ENCODE peak calls at places on chromosomes 2 and 18, in eight cellular contexts. One of them, this sample, is unnamed.

GRCh38 chr18:35432565-35433001 is 55.4 kb upstream of the ZNF396 start:
- DNase-seq in brain microvascular endothelial cell: no peak
- DNase-seq in lung: no peak
- DNase-seq in OCI-LY7: no peak
- DNase-seq in tibial artery: no peak
- DNase-seq in IMR-90: no peak
- DNase-seq in substantia nigra: no peak
- DNase-seq in A549: no peak
- DNase-seq in this sample: no peak

GRCh38 chr2:218230882-218231281 is 13.9 kb downstream of the ARPC2 start:
- DNase-seq in brain microvascular endothelial cell: peak; percentile 64
- DNase-seq in lung: no peak
- DNase-seq in OCI-LY7: no peak
- DNase-seq in tibial artery: no peak
- DNase-seq in IMR-90: peak; percentile 42
- DNase-seq in substantia nigra: no peak
- DNase-seq in A549: peak; percentile 66
- DNase-seq in this sample: no peak

GRCh38 chr2:24816884-24817283 is 23.7 kb downstream of the CENPO start:
- DNase-seq in brain microvascular endothelial cell: peak; percentile 88
- DNase-seq in lung: no peak
- DNase-seq in OCI-LY7: no peak
- DNase-seq in tibial artery: no peak
- DNase-seq in IMR-90: peak; percentile 94
- DNase-seq in substantia nigra: no peak
- DNase-seq in A549: no peak
- DNase-seq in this sample: no peak

GRCh38 chr2:143083636-143084035 is 45.6 kb upstream of the ARHGAP15 start:
- DNase-seq in brain microvascular endothelial cell: peak; percentile 59
- DNase-seq in lung: no peak
- DNase-seq in OCI-LY7: no peak
- DNase-seq in tibial artery: no peak
- DNase-seq in IMR-90: peak; percentile 92
- DNase-seq in substantia nigra: no peak
- DNase-seq in A549: no peak
- DNase-seq in this sample: peak; percentile 27

GRCh38 chr18:47817017-47817911 is 113.2 kb downstream of the SMAD2 start:
- DNase-seq in brain microvascular endothelial cell: no peak
- DNase-seq in lung: no peak
- DNase-seq in OCI-LY7: no peak
- DNase-seq in tibial artery: no peak
- DNase-seq in IMR-90: peak; percentile 6
- DNase-seq in substantia nigra: no peak
- DNase-seq in A549: no peak
- DNase-seq in this sample: no peak

GRCh38 chr2:19600982-19601381 is 242.6 kb upstream of the OSR1 start:
- DNase-seq in brain microvascular endothelial cell: no peak
- DNase-seq in lung: no peak
- DNase-seq in OCI-LY7: no peak
- DNase-seq in tibial artery: no peak
- DNase-seq in IMR-90: no peak
- DNase-seq in substantia nigra: no peak
- DNase-seq in A549: no peak
- DNase-seq in this sample: no peak

GRCh38 chr2:84085562-84085961 is 373.5 kb downstream of the SUCLG1 start:
- DNase-seq in brain microvascular endothelial cell: no peak
- DNase-seq in lung: no peak
- DNase-seq in OCI-LY7: no peak
- DNase-seq in tibial artery: no peak
- DNase-seq in IMR-90: no peak
- DNase-seq in substantia nigra: no peak
- DNase-seq in A549: no peak
- DNase-seq in this sample: no peak

GRCh38 chr2:47483191-47483590 is 80.2 kb downstream of the MSH2 start:
- DNase-seq in brain microvascular endothelial cell: no peak
- DNase-seq in lung: no peak
- DNase-seq in OCI-LY7: no peak
- DNase-seq in tibial artery: no peak
- DNase-seq in IMR-90: no peak
- DNase-seq in substantia nigra: no peak
- DNase-seq in A549: no peak
- DNase-seq in this sample: no peak

GRCh38 chr2:28025116-28025515 is 134.6 kb downstream of the BABAM2 start:
- DNase-seq in brain microvascular endothelial cell: no peak
- DNase-seq in lung: no peak
- DNase-seq in OCI-LY7: no peak
- DNase-seq in tibial artery: no peak
- DNase-seq in IMR-90: peak; percentile 24
- DNase-seq in substantia nigra: no peak
- DNase-seq in A549: no peak
- DNase-seq in this sample: no peak

GRCh38 chr2:99356853-99357252 is 19.7 kb downstream of the EIF5B start:
- DNase-seq in brain microvascular endothelial cell: no peak
- DNase-seq in lung: no peak
- DNase-seq in OCI-LY7: no peak
- DNase-seq in tibial artery: no peak
- DNase-seq in IMR-90: no peak
- DNase-seq in substantia nigra: no peak
- DNase-seq in A549: no peak
- DNase-seq in this sample: no peak

GRCh38 chr2:21276163-21276562 is 152.4 kb downstream of the TDRD15 start:
- DNase-seq in brain microvascular endothelial cell: no peak
- DNase-seq in lung: no peak
- DNase-seq in OCI-LY7: no peak
- DNase-seq in tibial artery: no peak
- DNase-seq in IMR-90: no peak
- DNase-seq in substantia nigra: no peak
- DNase-seq in A549: no peak
- DNase-seq in this sample: no peak

GRCh38 chr18:62152844-62153243 is 34.0 kb downstream of the PIGN start:
- DNase-seq in brain microvascular endothelial cell: no peak
- DNase-seq in lung: no peak
- DNase-seq in OCI-LY7: no peak
- DNase-seq in tibial artery: no peak
- DNase-seq in IMR-90: no peak
- DNase-seq in substantia nigra: no peak
- DNase-seq in A549: no peak
- DNase-seq in this sample: no peak

GRCh38 chr2:229901819-229902218 is 20.0 kb downstream of the TRIP12 start:
- DNase-seq in brain microvascular endothelial cell: peak; percentile 59
- DNase-seq in lung: no peak
- DNase-seq in OCI-LY7: no peak
- DNase-seq in tibial artery: no peak
- DNase-seq in IMR-90: peak; percentile 73
- DNase-seq in substantia nigra: no peak
- DNase-seq in A549: peak; percentile 23
- DNase-seq in this sample: no peak

GRCh38 chr2:152062130-152063091 is 36.4 kb downstream of the CACNB4 start:
- DNase-seq in brain microvascular endothelial cell: peak; percentile 49
- DNase-seq in lung: peak; percentile 47
- DNase-seq in OCI-LY7: no peak
- DNase-seq in tibial artery: peak; percentile 52
- DNase-seq in IMR-90: peak; percentile 73
- DNase-seq in substantia nigra: no peak
- DNase-seq in A549: peak; percentile 35
- DNase-seq in this sample: no peak

GRCh38 chr2:46315103-46315890 is 18.1 kb downstream of the EPAS1 start:
- DNase-seq in brain microvascular endothelial cell: peak; percentile 96
- DNase-seq in lung: peak; percentile 87
- DNase-seq in OCI-LY7: no peak
- DNase-seq in tibial artery: peak; percentile 94
- DNase-seq in IMR-90: peak; percentile 95
- DNase-seq in substantia nigra: no peak
- DNase-seq in A549: peak; percentile 98
- DNase-seq in this sample: peak; percentile 81

GRCh38 chr2:180291552-180292421 is 284.7 kb upstream of the CWC22 start:
- DNase-seq in brain microvascular endothelial cell: peak; percentile 53
- DNase-seq in lung: no peak
- DNase-seq in OCI-LY7: no peak
- DNase-seq in tibial artery: no peak
- DNase-seq in IMR-90: peak; percentile 77
- DNase-seq in substantia nigra: no peak
- DNase-seq in A549: peak; percentile 31
- DNase-seq in this sample: no peak

GRCh38 chr2:15435474-15435873 is 125.7 kb downstream of the NBAS start:
- DNase-seq in brain microvascular endothelial cell: no peak
- DNase-seq in lung: no peak
- DNase-seq in OCI-LY7: no peak
- DNase-seq in tibial artery: no peak
- DNase-seq in IMR-90: no peak
- DNase-seq in substantia nigra: no peak
- DNase-seq in A549: no peak
- DNase-seq in this sample: no peak
- H3K27ac ChIP-seq in brain microvascular endothelial cell: no peak overlapping the region
- H3K27ac ChIP-seq in lung: no peak overlapping the region
- H3K27ac ChIP-seq in OCI-LY7: no peak overlapping the region
- H3K27ac ChIP-seq in tibial artery: no peak overlapping the region
- H3K27ac ChIP-seq in IMR-90: no peak overlapping the region
- H3K27ac ChIP-seq in substantia nigra: no peak overlapping the region
- H3K27ac ChIP-seq in A549: no peak overlapping the region
- H3K27ac ChIP-seq in this sample: no peak overlapping the region

GRCh38 chr2:203743441-203743932 is 37.0 kb downstream of the CD28 start:
- DNase-seq in brain microvascular endothelial cell: no peak
- DNase-seq in lung: peak; percentile 44
- DNase-seq in OCI-LY7: no peak
- DNase-seq in tibial artery: peak; percentile 48
- DNase-seq in IMR-90: peak; percentile 43
- DNase-seq in substantia nigra: no peak
- DNase-seq in A549: no peak
- DNase-seq in this sample: no peak
- H3K27ac ChIP-seq in brain microvascular endothelial cell: peak overlapping the region; percentile 29
- H3K27ac ChIP-seq in lung: no peak overlapping the region
- H3K27ac ChIP-seq in OCI-LY7: no peak overlapping the region
- H3K27ac ChIP-seq in tibial artery: peak overlapping the region; percentile 2
- H3K27ac ChIP-seq in IMR-90: peak overlapping the region; percentile 72
- H3K27ac ChIP-seq in substantia nigra: no peak overlapping the region
- H3K27ac ChIP-seq in A549: no peak overlapping the region
- H3K27ac ChIP-seq in this sample: no peak overlapping the region

GRCh38 chr2:216792222-216793001 is 67.5 kb downstream of the TNP1 start:
- DNase-seq in brain microvascular endothelial cell: peak; percentile 21
- DNase-seq in lung: no peak
- DNase-seq in OCI-LY7: no peak
- DNase-seq in tibial artery: peak; percentile 90
- DNase-seq in IMR-90: peak; percentile 48
- DNase-seq in substantia nigra: no peak
- DNase-seq in A549: no peak
- DNase-seq in this sample: no peak

GRCh38 chr2:216796096-216796840 is 63.6 kb downstream of the TNP1 start:
- DNase-seq in brain microvascular endothelial cell: no peak
- DNase-seq in lung: no peak
- DNase-seq in OCI-LY7: no peak
- DNase-seq in tibial artery: no peak
- DNase-seq in IMR-90: no peak
- DNase-seq in substantia nigra: no peak
- DNase-seq in A549: no peak
- DNase-seq in this sample: no peak

GRCh38 chr2:216789088-216789487 is 70.8 kb downstream of the TNP1 start:
- DNase-seq in brain microvascular endothelial cell: no peak
- DNase-seq in lung: no peak
- DNase-seq in OCI-LY7: no peak
- DNase-seq in tibial artery: no peak
- DNase-seq in IMR-90: no peak
- DNase-seq in substantia nigra: no peak
- DNase-seq in A549: no peak
- DNase-seq in this sample: no peak

GRCh38 chr2:216791303-216791702 is 68.6 kb downstream of the TNP1 start:
- DNase-seq in brain microvascular endothelial cell: no peak
- DNase-seq in lung: no peak
- DNase-seq in OCI-LY7: no peak
- DNase-seq in tibial artery: no peak
- DNase-seq in IMR-90: no peak
- DNase-seq in substantia nigra: no peak
- DNase-seq in A549: no peak
- DNase-seq in this sample: no peak

DNA sequence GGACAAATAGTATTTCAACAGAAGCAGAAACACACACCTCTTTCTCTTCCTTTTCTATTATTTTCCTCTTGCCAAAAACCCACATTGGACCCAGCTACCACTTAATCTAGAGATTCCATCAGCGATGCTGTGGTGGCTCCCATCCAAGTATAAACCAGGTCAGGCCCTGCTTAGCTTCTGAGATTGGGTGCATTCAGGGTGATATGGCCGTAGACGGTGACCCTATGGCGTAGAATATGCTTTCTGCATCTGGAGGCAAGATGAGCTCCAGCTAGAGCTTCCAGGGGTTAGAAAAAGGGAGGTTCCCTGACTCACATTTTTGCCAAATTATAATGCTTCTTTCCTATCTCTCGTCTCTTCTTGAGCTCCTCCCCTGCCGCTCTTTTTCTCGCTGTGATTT is 66.5 kb downstream of the TNP1 start:
- DNase-seq in brain microvascular endothelial cell: no peak
- DNase-seq in lung: no peak
- DNase-seq in OCI-LY7: no peak
- DNase-seq in tibial artery: no peak
- DNase-seq in IMR-90: no peak
- DNase-seq in substantia nigra: no peak
- DNase-seq in A549: no peak
- DNase-seq in this sample: no peak
- H3K27ac ChIP-seq in brain microvascular endothelial cell: no peak overlapping the region
- H3K27ac ChIP-seq in lung: no peak overlapping the region
- H3K27ac ChIP-seq in OCI-LY7: no peak overlapping the region
- H3K27ac ChIP-seq in tibial artery: peak overlapping the region; percentile 79
- H3K27ac ChIP-seq in IMR-90: no peak overlapping the region
- H3K27ac ChIP-seq in substantia nigra: no peak overlapping the region
- H3K27ac ChIP-seq in A549: no peak overlapping the region
- H3K27ac ChIP-seq in this sample: peak overlapping the region; percentile 81

GRCh38 chr18:45519881-45520280 is 95.4 kb upstream of the SLC14A2 start:
- DNase-seq in brain microvascular endothelial cell: peak; percentile 27
- DNase-seq in lung: no peak
- DNase-seq in OCI-LY7: no peak
- DNase-seq in tibial artery: no peak
- DNase-seq in IMR-90: peak; percentile 2
- DNase-seq in substantia nigra: no peak
- DNase-seq in A549: no peak
- DNase-seq in this sample: no peak
- H3K27ac ChIP-seq in brain microvascular endothelial cell: no peak overlapping the region
- H3K27ac ChIP-seq in lung: peak overlapping the region; percentile 35
- H3K27ac ChIP-seq in OCI-LY7: no peak overlapping the region
- H3K27ac ChIP-seq in tibial artery: peak overlapping the region; percentile 77
- H3K27ac ChIP-seq in IMR-90: no peak overlapping the region
- H3K27ac ChIP-seq in substantia nigra: no peak overlapping the region
- H3K27ac ChIP-seq in A549: no peak overlapping the region
- H3K27ac ChIP-seq in this sample: no peak overlapping the region

This sample was measured in epithelial cell of prostate.